ENCODE peak calls at places on chromosome 11, in nine cellular contexts. One of them, this sample, is unnamed.

GRCh38 chr11:124582565-124582964 is 12.8 kb downstream of the OR8A1 start:
- DNase-seq in naive thymus-derived CD4-positive, alpha-beta T cell: no peak
- DNase-seq in NT2/D1: no peak
- DNase-seq in upper lobe of left lung: no peak
- DNase-seq in A549: no peak
- DNase-seq in mammary epithelial cell: no peak
- DNase-seq in aorta: no peak
- DNase-seq in lower lobe of right lung: no peak
- DNase-seq in left ventricle myocardium inferior: no peak
- DNase-seq in this sample: no peak

GRCh38 chr11:7968686-7969085 is 3.4 kb upstream of the NLRP10 start:
- DNase-seq in naive thymus-derived CD4-positive, alpha-beta T cell: no peak
- DNase-seq in NT2/D1: no peak
- DNase-seq in upper lobe of left lung: no peak
- DNase-seq in A549: no peak
- DNase-seq in mammary epithelial cell: no peak
- DNase-seq in aorta: no peak
- DNase-seq in lower lobe of right lung: no peak
- DNase-seq in left ventricle myocardium inferior: no peak
- DNase-seq in this sample: no peak

GRCh38 chr11:57735655-57736298 is 5.5 kb upstream of the SELENOH start:
- DNase-seq in naive thymus-derived CD4-positive, alpha-beta T cell: no peak
- DNase-seq in NT2/D1: no peak
- DNase-seq in upper lobe of left lung: no peak
- DNase-seq in A549: no peak
- DNase-seq in mammary epithelial cell: no peak
- DNase-seq in aorta: no peak
- DNase-seq in lower lobe of right lung: no peak
- DNase-seq in left ventricle myocardium inferior: no peak
- DNase-seq in this sample: no peak

GRCh38 chr11:127624455-127624854 is 623.9 kb upstream of the KIRREL3 start:
- DNase-seq in naive thymus-derived CD4-positive, alpha-beta T cell: no peak
- DNase-seq in NT2/D1: no peak
- DNase-seq in upper lobe of left lung: no peak
- DNase-seq in A549: no peak
- DNase-seq in mammary epithelial cell: no peak
- DNase-seq in aorta: no peak
- DNase-seq in lower lobe of right lung: no peak
- DNase-seq in left ventricle myocardium inferior: peak; percentile 17
- DNase-seq in this sample: peak; percentile 15

GRCh38 chr11:116778556-116778955 is 5.8 kb upstream of the BUD13 start:
- DNase-seq in naive thymus-derived CD4-positive, alpha-beta T cell: no peak
- DNase-seq in NT2/D1: no peak
- DNase-seq in upper lobe of left lung: no peak
- DNase-seq in A549: no peak
- DNase-seq in mammary epithelial cell: no peak
- DNase-seq in aorta: no peak
- DNase-seq in lower lobe of right lung: no peak
- DNase-seq in left ventricle myocardium inferior: no peak
- DNase-seq in this sample: no peak

GRCh38 chr11:11528986-11529385 is 92.8 kb downstream of the GALNT18 start:
- DNase-seq in naive thymus-derived CD4-positive, alpha-beta T cell: no peak
- DNase-seq in NT2/D1: no peak
- DNase-seq in upper lobe of left lung: no peak
- DNase-seq in A549: no peak
- DNase-seq in mammary epithelial cell: peak; percentile 60
- DNase-seq in aorta: no peak
- DNase-seq in lower lobe of right lung: no peak
- DNase-seq in left ventricle myocardium inferior: no peak
- DNase-seq in this sample: no peak

GRCh38 chr11:121418625-121419114 is 33.4 kb upstream of the SORL1 start:
- DNase-seq in naive thymus-derived CD4-positive, alpha-beta T cell: peak; percentile 77
- DNase-seq in NT2/D1: no peak
- DNase-seq in upper lobe of left lung: no peak
- DNase-seq in A549: no peak
- DNase-seq in mammary epithelial cell: no peak
- DNase-seq in aorta: no peak
- DNase-seq in lower lobe of right lung: peak; percentile 72
- DNase-seq in left ventricle myocardium inferior: no peak
- DNase-seq in this sample: peak; percentile 21

GRCh38 chr11:69638941-69639681 is 1.8 kb upstream of the CCND1 start:
- DNase-seq in naive thymus-derived CD4-positive, alpha-beta T cell: no peak
- DNase-seq in NT2/D1: peak; percentile 96
- DNase-seq in upper lobe of left lung: peak; percentile 90
- DNase-seq in A549: peak; percentile 98
- DNase-seq in mammary epithelial cell: peak; percentile 95
- DNase-seq in aorta: peak; percentile 97
- DNase-seq in lower lobe of right lung: peak; percentile 95
- DNase-seq in left ventricle myocardium inferior: peak; percentile 94
- DNase-seq in this sample: peak; percentile 97

GRCh38 chr11:742571-743201 is 4.6 kb upstream of the TALDO1 start:
- DNase-seq in naive thymus-derived CD4-positive, alpha-beta T cell: no peak
- DNase-seq in NT2/D1: no peak
- DNase-seq in upper lobe of left lung: no peak
- DNase-seq in A549: no peak
- DNase-seq in mammary epithelial cell: no peak
- DNase-seq in aorta: no peak
- DNase-seq in lower lobe of right lung: no peak
- DNase-seq in left ventricle myocardium inferior: no peak
- DNase-seq in this sample: no peak

GRCh38 chr11:132116516-132116915 is 746.1 kb downstream of the NTM start:
- DNase-seq in naive thymus-derived CD4-positive, alpha-beta T cell: no peak
- DNase-seq in NT2/D1: no peak
- DNase-seq in upper lobe of left lung: no peak
- DNase-seq in A549: no peak
- DNase-seq in mammary epithelial cell: no peak
- DNase-seq in aorta: no peak
- DNase-seq in lower lobe of right lung: no peak
- DNase-seq in left ventricle myocardium inferior: no peak
- DNase-seq in this sample: no peak

GRCh38 chr11:132115454-132115853 is 745.0 kb downstream of the NTM start:
- DNase-seq in naive thymus-derived CD4-positive, alpha-beta T cell: no peak
- DNase-seq in NT2/D1: peak; percentile 44
- DNase-seq in upper lobe of left lung: no peak
- DNase-seq in A549: no peak
- DNase-seq in mammary epithelial cell: no peak
- DNase-seq in aorta: no peak
- DNase-seq in lower lobe of right lung: no peak
- DNase-seq in left ventricle myocardium inferior: no peak
- DNase-seq in this sample: no peak

GRCh38 chr11:132114743-132115142 is 744.3 kb downstream of the NTM start:
- DNase-seq in naive thymus-derived CD4-positive, alpha-beta T cell: no peak
- DNase-seq in NT2/D1: no peak
- DNase-seq in upper lobe of left lung: no peak
- DNase-seq in A549: no peak
- DNase-seq in mammary epithelial cell: no peak
- DNase-seq in aorta: no peak
- DNase-seq in lower lobe of right lung: no peak
- DNase-seq in left ventricle myocardium inferior: no peak
- DNase-seq in this sample: no peak

GRCh38 chr11:132111781-132112380 is 741.5 kb downstream of the NTM start:
- DNase-seq in naive thymus-derived CD4-positive, alpha-beta T cell: no peak
- DNase-seq in NT2/D1: no peak
- DNase-seq in upper lobe of left lung: no peak
- DNase-seq in A549: no peak
- DNase-seq in mammary epithelial cell: peak; percentile 75
- DNase-seq in aorta: no peak
- DNase-seq in lower lobe of right lung: no peak
- DNase-seq in left ventricle myocardium inferior: no peak
- DNase-seq in this sample: no peak

DNA sequence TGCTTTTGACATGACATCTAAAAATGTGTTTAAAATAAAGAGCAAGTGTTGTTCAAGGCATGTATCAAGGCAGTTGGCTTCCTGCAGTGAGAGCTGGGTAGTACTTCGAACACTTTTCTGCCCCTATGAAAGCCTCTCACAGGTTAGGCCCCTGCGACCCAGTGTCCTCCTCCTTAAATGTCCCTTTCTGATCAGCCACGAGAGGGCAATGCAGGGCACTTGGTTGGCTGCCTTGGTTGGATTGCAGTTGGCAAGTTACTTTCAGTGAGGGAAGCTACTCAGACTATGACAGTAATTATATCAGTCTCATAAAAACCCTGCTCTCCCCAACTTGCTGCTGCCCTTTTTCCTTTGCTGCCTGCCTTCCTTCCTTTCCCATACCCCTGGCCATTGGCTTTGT is 743.8 kb downstream of the NTM start:
- DNase-seq in naive thymus-derived CD4-positive, alpha-beta T cell: no peak
- DNase-seq in NT2/D1: no peak
- DNase-seq in upper lobe of left lung: no peak
- DNase-seq in A549: peak; percentile 6
- DNase-seq in mammary epithelial cell: no peak
- DNase-seq in aorta: no peak
- DNase-seq in lower lobe of right lung: no peak
- DNase-seq in left ventricle myocardium inferior: no peak
- DNase-seq in this sample: peak; percentile 17
- H3K4me1 ChIP-seq in naive thymus-derived CD4-positive, alpha-beta T cell: no peaks in the 10 kb centered on the region
- H3K4me1 ChIP-seq in NT2/D1: no peaks in the 10 kb centered on the region
- H3K4me1 ChIP-seq in upper lobe of left lung: no peaks in the 10 kb centered on the region
- H3K4me1 ChIP-seq in A549: no peaks in the 10 kb centered on the region
- H3K4me1 ChIP-seq in mammary epithelial cell: peaks cover 14% of the 10 kb centered on the region
- H3K4me1 ChIP-seq in aorta: no peaks in the 10 kb centered on the region
- H3K4me1 ChIP-seq in lower lobe of right lung: no peaks in the 10 kb centered on the region
- H3K4me1 ChIP-seq in left ventricle myocardium inferior: no peaks in the 10 kb centered on the region
- H3K4me1 ChIP-seq in this sample: no peaks in the 10 kb centered on the region

GRCh38 chr11:70928854-70929598 is 323.4 kb downstream of the SHANK2 start:
- DNase-seq in naive thymus-derived CD4-positive, alpha-beta T cell: no peak
- DNase-seq in NT2/D1: no peak
- DNase-seq in upper lobe of left lung: no peak
- DNase-seq in A549: no peak
- DNase-seq in mammary epithelial cell: no peak
- DNase-seq in aorta: peak; percentile 32
- DNase-seq in lower lobe of right lung: no peak
- DNase-seq in left ventricle myocardium inferior: no peak
- DNase-seq in this sample: no peak

GRCh38 chr11:70926543-70926942 is 325.8 kb downstream of the SHANK2 start:
- DNase-seq in naive thymus-derived CD4-positive, alpha-beta T cell: no peak
- DNase-seq in NT2/D1: no peak
- DNase-seq in upper lobe of left lung: no peak
- DNase-seq in A549: no peak
- DNase-seq in mammary epithelial cell: no peak
- DNase-seq in aorta: peak; percentile 30
- DNase-seq in lower lobe of right lung: no peak
- DNase-seq in left ventricle myocardium inferior: no peak
- DNase-seq in this sample: no peak

GRCh38 chr11:70925238-70925637 is 327.1 kb downstream of the SHANK2 start:
- DNase-seq in naive thymus-derived CD4-positive, alpha-beta T cell: no peak
- DNase-seq in NT2/D1: no peak
- DNase-seq in upper lobe of left lung: no peak
- DNase-seq in A549: no peak
- DNase-seq in mammary epithelial cell: no peak
- DNase-seq in aorta: no peak
- DNase-seq in lower lobe of right lung: no peak
- DNase-seq in left ventricle myocardium inferior: no peak
- DNase-seq in this sample: no peak

GRCh38 chr11:70921804-70922203 is 330.6 kb downstream of the SHANK2 start:
- DNase-seq in naive thymus-derived CD4-positive, alpha-beta T cell: no peak
- DNase-seq in NT2/D1: no peak
- DNase-seq in upper lobe of left lung: no peak
- DNase-seq in A549: no peak
- DNase-seq in mammary epithelial cell: no peak
- DNase-seq in aorta: no peak
- DNase-seq in lower lobe of right lung: no peak
- DNase-seq in left ventricle myocardium inferior: no peak
- DNase-seq in this sample: no peak

GRCh38 chr11:70924108-70924507 is 328.3 kb downstream of the SHANK2 start:
- DNase-seq in naive thymus-derived CD4-positive, alpha-beta T cell: no peak
- DNase-seq in NT2/D1: no peak
- DNase-seq in upper lobe of left lung: no peak
- DNase-seq in A549: no peak
- DNase-seq in mammary epithelial cell: no peak
- DNase-seq in aorta: peak; percentile 51
- DNase-seq in lower lobe of right lung: no peak
- DNase-seq in left ventricle myocardium inferior: no peak
- DNase-seq in this sample: no peak
- H3K9me3 ChIP-seq in naive thymus-derived CD4-positive, alpha-beta T cell: peaks cover 21% of the 10 kb centered on the region
- H3K9me3 ChIP-seq in NT2/D1: peaks cover 17% of the 10 kb centered on the region
- H3K9me3 ChIP-seq in upper lobe of left lung: peaks cover 18% of the 10 kb centered on the region
- H3K9me3 ChIP-seq in A549: peaks cover 29% of the 10 kb centered on the region
- H3K9me3 ChIP-seq in mammary epithelial cell: peaks cover 15% of the 10 kb centered on the region
- H3K9me3 ChIP-seq in aorta: peaks cover 10% of the 10 kb centered on the region
- H3K9me3 ChIP-seq in lower lobe of right lung: peaks cover 23% of the 10 kb centered on the region
- H3K9me3 ChIP-seq in left ventricle myocardium inferior: peaks cover 61% of the 10 kb centered on the region
- H3K9me3 ChIP-seq in this sample: no peaks in the 10 kb centered on the region

DNA sequence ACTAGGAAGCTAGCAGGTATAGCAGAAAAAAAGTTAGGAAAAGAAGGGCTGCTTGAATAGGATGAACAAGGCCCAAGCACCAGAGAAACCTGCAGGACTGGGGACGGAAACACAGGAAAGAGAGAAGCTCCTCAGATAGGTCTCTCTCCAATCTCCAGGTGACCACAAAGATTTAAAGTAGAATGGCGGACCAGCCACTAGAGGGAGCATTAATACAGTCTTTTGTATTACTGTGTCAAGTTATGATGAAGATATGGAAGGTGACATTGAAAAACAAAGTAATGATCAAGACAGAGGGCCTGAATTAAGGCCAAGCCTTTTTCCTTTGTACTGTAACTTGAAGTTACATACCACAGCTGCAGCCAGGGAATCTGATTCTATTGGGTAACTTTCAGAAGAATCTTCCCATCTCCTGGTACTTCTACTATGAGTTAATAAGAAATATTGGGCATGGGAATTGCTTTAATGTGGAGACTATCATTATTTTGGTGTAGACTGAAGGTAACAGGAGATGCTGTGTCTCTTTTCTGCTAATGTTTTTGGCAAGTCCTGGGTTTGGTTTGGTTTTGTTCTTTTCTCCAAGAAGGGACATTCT is 33.8 kb downstream of the OR2AG2 start:
- DNase-seq in naive thymus-derived CD4-positive, alpha-beta T cell: peak; percentile 66
- DNase-seq in NT2/D1: peak; percentile 28
- DNase-seq in upper lobe of left lung: no peak
- DNase-seq in A549: peak; percentile 45
- DNase-seq in mammary epithelial cell: peak; percentile 53
- DNase-seq in aorta: no peak
- DNase-seq in lower lobe of right lung: no peak
- DNase-seq in left ventricle myocardium inferior: no peak
- DNase-seq in this sample: peak; percentile 54
- H3K4me3 ChIP-seq in naive thymus-derived CD4-positive, alpha-beta T cell: no peak overlapping the region
- H3K4me3 ChIP-seq in NT2/D1: no peak overlapping the region
- H3K4me3 ChIP-seq in upper lobe of left lung: no peak overlapping the region
- H3K4me3 ChIP-seq in A549: no peak overlapping the region
- H3K4me3 ChIP-seq in mammary epithelial cell: no peak overlapping the region
- H3K4me3 ChIP-seq in aorta: no peak overlapping the region
- H3K4me3 ChIP-seq in lower lobe of right lung: no peak overlapping the region
- H3K4me3 ChIP-seq in left ventricle myocardium inferior: no peak overlapping the region
- H3K4me3 ChIP-seq in this sample: no peak overlapping the region

DNA sequence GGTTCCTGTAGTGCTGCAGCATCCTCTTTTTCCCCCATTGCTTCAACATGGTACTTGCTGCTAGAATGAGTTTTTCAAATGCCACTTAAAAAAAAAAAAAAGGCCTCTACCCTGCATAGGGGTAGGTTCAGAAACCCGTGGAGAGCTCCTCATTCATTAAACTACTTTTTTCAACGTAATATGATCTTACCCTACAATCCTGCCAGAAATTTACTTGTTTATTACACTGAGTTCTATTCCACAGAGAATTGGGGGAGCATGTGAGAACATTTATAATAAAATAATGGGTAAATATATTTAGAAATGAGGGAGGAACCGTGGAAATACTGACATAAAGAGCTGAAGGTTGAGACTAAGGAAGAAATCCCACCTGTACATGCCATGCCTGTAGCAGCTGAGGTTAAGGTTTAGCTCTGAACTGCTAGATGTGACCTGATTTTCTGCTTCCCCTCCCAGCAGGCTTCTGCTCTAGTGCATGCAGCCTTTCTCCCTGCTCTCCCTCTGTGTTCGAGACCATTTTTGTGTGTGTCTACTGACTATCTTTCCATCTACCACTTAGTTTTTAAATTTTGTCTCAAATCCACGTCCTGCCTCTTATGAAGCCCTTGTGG is 225.7 kb downstream of the DDX10 start:
- DNase-seq in naive thymus-derived CD4-positive, alpha-beta T cell: no peak
- DNase-seq in NT2/D1: no peak
- DNase-seq in upper lobe of left lung: no peak
- DNase-seq in A549: no peak
- DNase-seq in mammary epithelial cell: no peak
- DNase-seq in aorta: no peak
- DNase-seq in lower lobe of right lung: no peak
- DNase-seq in left ventricle myocardium inferior: no peak
- DNase-seq in this sample: no peak
- H3K4me1 ChIP-seq in naive thymus-derived CD4-positive, alpha-beta T cell: no peaks in the 10 kb centered on the region
- H3K4me1 ChIP-seq in NT2/D1: no peaks in the 10 kb centered on the region
- H3K4me1 ChIP-seq in upper lobe of left lung: peaks cover 3% of the 10 kb centered on the region
- H3K4me1 ChIP-seq in A549: peaks cover 41% of the 10 kb centered on the region
- H3K4me1 ChIP-seq in mammary epithelial cell: peaks cover 2% of the 10 kb centered on the region
- H3K4me1 ChIP-seq in aorta: no peaks in the 10 kb centered on the region
- H3K4me1 ChIP-seq in lower lobe of right lung: no peaks in the 10 kb centered on the region
- H3K4me1 ChIP-seq in left ventricle myocardium inferior: peaks cover 5% of the 10 kb centered on the region
- H3K4me1 ChIP-seq in this sample: no peaks in the 10 kb centered on the region

This sample was measured in cardiac muscle cell.